ENCODE peak calls at places on chromosomes 2 and 18, in ten cellular contexts. P is tibial nerve, W is OCI-LY7, J is colonic mucosa, T is PC-3, A is GM23338, N is fibroblast of mammary gland, C is cardiac fibroblast, H is right cardiac atrium, X is tibial artery. U is an unnamed sample.

GRCh38 chr18:48061781-48062570 is 131.5 kb upstream of the SMAD2 start:
- DNase-seq in J (no peak), T (no peak), W (no peak), C (peak), P (no peak), H (no peak), N (peak), X (peak), A (no peak), U (no peak)

GRCh38 chr2:189175869-189176431 is 3.6 kb downstream of the COL5A2 start:
- DNase-seq in P (no peak), X (no peak), T (no peak), H (no peak), W (no peak), A (no peak), N (no peak), C (no peak), J (no peak), U (no peak)

GRCh38 chr18:54662986-54663385 is 71.9 kb downstream of the DYNAP start:
- DNase-seq in C (no peak), J (no peak), X (no peak), W (no peak), T (no peak), H (no peak), N (no peak), P (no peak), A (no peak), U (no peak)

GRCh38 chr2:149098722-149099121 is 60.2 kb downstream of the LYPD6B start:
- DNase-seq in T (peak), A (no peak), X (no peak), H (no peak), N (peak), C (no peak), J (no peak), W (no peak), P (no peak), U (no peak)

GRCh38 chr2:213834331-213834730 is 550.1 kb downstream of the SPAG16 start:
- DNase-seq in N (peak), C (peak), W (no peak), A (no peak), H (no peak), T (peak), J (no peak), X (no peak), P (no peak), U (no peak)

GRCh38 chr2:201413143-201413542 is 38.1 kb downstream of the TRAK2 start:
- DNase-seq in H (no peak), W (no peak), J (no peak), T (no peak), N (no peak), C (no peak), X (no peak), P (no peak), A (peak), U (no peak)

GRCh38 chr2:1940660-1941059 is 196.3 kb upstream of the PXDN start:
- DNase-seq in J (no peak), X (no peak), T (no peak), N (peak), A (no peak), H (peak), C (peak), P (no peak), W (no peak), U (no peak)

GRCh38 chr18:864872-865273 is 39.8 kb upstream of the ADCYAP1 start:
- DNase-seq in P (peak), T (peak), X (peak), C (peak), N (peak), A (peak), H (peak), W (peak), J (peak), U (peak)

GRCh38 chr2:163185160-163185559 is 346.6 kb upstream of the KCNH7 start:
- DNase-seq in C (no peak), X (no peak), W (no peak), T (no peak), N (no peak), P (no peak), J (no peak), H (no peak), A (no peak), U (no peak)

GRCh38 chr2:132849118-132849517 is 179.1 kb upstream of the LYPD1 start:
- DNase-seq in J (no peak), N (no peak), T (peak), H (no peak), W (no peak), C (peak), A (no peak), X (no peak), P (no peak), U (no peak)

GRCh38 chr2:127086800-127087737 is 19.9 kb downstream of the BIN1 start:
- DNase-seq in X (peak), H (peak), P (peak), J (no peak), A (peak), N (peak), C (peak), T (no peak), W (peak), U (no peak)

GRCh38 chr18:22709288-22710060 is 223.7 kb upstream of the RBBP8 start:
- DNase-seq in C (no peak), T (no peak), H (no peak), A (no peak), X (no peak), W (no peak), N (peak), P (no peak), J (no peak), U (no peak)

GRCh38 chr18:22713511-22713910 is 219.6 kb upstream of the RBBP8 start:
- DNase-seq in H (no peak), P (no peak), T (no peak), W (no peak), X (no peak), N (no peak), C (no peak), A (no peak), J (no peak), U (no peak)

GRCh38 chr18:22710628-22711380 is 222.3 kb upstream of the RBBP8 start:
- DNase-seq in C (peak), A (peak), X (peak), N (peak), T (peak), H (peak), W (no peak), J (peak), P (no peak), U (no peak)

DNA sequence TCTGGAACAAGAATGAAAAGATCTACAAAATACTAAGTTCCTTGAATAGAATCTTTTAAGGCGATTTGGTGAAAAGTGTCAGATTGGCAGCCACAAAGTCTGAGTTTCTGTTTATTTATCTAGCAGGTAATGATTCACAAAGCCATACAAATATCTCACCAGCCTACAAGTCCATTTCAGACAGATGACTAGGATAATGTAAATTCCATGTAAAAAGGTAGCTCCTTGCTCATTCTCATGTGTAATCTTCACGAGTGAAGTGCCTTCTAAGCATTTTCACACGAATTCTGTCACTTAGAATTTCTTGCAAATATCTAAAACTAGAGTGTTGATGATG is 221.8 kb upstream of the RBBP8 start:
- DNase-seq in W (no peak), N (no peak), H (no peak), C (peak), X (no peak), J (no peak), T (peak), A (no peak), P (no peak), U (no peak)
- H3K4me3 ChIP-seq in W (no peak), N (no peak), H (no peak), C (peak), X (peak), J (peak), T (peak), A (no peak), P (peak), U (no peak)

GRCh38 chr18:63099026-63099840 is 220.3 kb downstream of the BCL2 start:
- DNase-seq in J (no peak), T (no peak), C (no peak), X (no peak), W (no peak), N (no peak), H (no peak), P (no peak), A (no peak), U (no peak)
- H3K4me3 ChIP-seq in J (no peak), T (no peak), C (no peak), X (no peak), W (no peak), N (no peak), H (no peak), P (no peak), A (no peak), U (no peak)

GRCh38 chr2:176172007-176172747 is 15.1 kb downstream of the HOXD3 start:
- DNase-seq in C (no peak), P (no peak), T (no peak), J (no peak), N (no peak), A (peak), H (no peak), W (no peak), X (no peak), U (no peak)

GRCh38 chr2:176174850-176175728 is 13.4 kb upstream of the HOXD1 start:
- DNase-seq in W (no peak), T (no peak), C (no peak), P (no peak), A (peak), X (no peak), H (no peak), J (peak), N (no peak), U (peak)

GRCh38 chr2:176172748-176173586 is 15.5 kb upstream of the HOXD1 start:
- DNase-seq in P (no peak), H (no peak), N (no peak), A (no peak), X (no peak), C (no peak), J (no peak), T (no peak), W (no peak), U (no peak)

GRCh38 chr2:176174382-176174834 is 14.1 kb upstream of the HOXD1 start:
- DNase-seq in W (no peak), T (no peak), J (no peak), P (no peak), H (no peak), C (no peak), X (no peak), N (no peak), A (no peak), U (no peak)

GRCh38 chr2:176173679-176174381 is 14.6 kb upstream of the HOXD1 start:
- DNase-seq in X (no peak), H (no peak), W (no peak), T (no peak), A (no peak), J (no peak), P (no peak), N (no peak), C (no peak), U (no peak)
- H3K4me3 ChIP-seq in X (no peak), H (no peak), W (no peak), T (no peak), A (no peak), J (peak), P (no peak), N (no peak), C (no peak), U (no peak)

GRCh38 chr2:181165199-181165868 is 184.9 kb downstream of the UBE2E3 start:
- DNase-seq in T (no peak), H (no peak), X (no peak), N (no peak), J (no peak), C (no peak), P (no peak), W (no peak), A (no peak), U (peak)

GRCh38 chr2:181164699-181165098 is 184.3 kb downstream of the UBE2E3 start:
- DNase-seq in P (no peak), A (no peak), T (no peak), J (no peak), N (no peak), C (no peak), W (peak), X (no peak), H (no peak), U (peak)

GRCh38 chr2:181158453-181158852 is 178.0 kb downstream of the UBE2E3 start:
- DNase-seq in W (no peak), X (no peak), J (no peak), H (no peak), N (peak), C (no peak), T (no peak), A (no peak), P (no peak), U (no peak)

GRCh38 chr2:181163139-181163538 is 182.7 kb downstream of the UBE2E3 start:
- DNase-seq in C (no peak), N (no peak), T (no peak), P (no peak), A (no peak), J (no peak), W (no peak), X (no peak), H (no peak), U (no peak)

DNA sequence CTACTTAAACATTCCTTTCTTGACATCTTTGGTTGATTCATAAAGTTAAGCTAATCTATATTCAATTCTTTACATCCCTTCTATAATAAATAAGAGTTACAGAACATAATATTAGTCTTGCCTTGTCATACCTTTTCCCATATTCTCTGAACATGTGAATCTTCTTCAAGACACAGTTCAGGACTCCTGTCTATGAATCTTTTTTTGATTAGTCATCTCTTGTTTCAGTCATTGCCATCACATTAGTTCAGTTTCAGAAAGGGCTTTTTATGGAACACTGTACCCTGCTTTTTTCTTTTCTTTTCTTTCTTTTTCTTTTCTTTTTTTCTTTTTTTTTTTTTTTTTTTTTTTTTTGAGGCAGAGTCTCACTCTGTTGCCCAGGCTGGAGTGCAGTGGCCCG is 181.2 kb downstream of the UBE2E3 start:
- DNase-seq in T (no peak), W (no peak), X (no peak), H (no peak), P (no peak), A (no peak), J (no peak), N (no peak), C (no peak), U (no peak)
- H3K4me3 ChIP-seq in T (no peak), W (no peak), X (no peak), H (no peak), P (no peak), A (no peak), J (no peak), N (no peak), C (no peak), U (no peak)

GRCh38 chr2:43218221-43218549 is 8.2 kb downstream of the ZFP36L2 start:
- DNase-seq in X (no peak), P (peak), J (no peak), A (no peak), W (no peak), T (no peak), H (no peak), C (peak), N (peak), U (no peak)

GRCh38 chr2:43220229-43220981 is 6.0 kb downstream of the ZFP36L2 start:
- DNase-seq in A (no peak), W (peak), H (no peak), P (peak), T (peak), C (peak), X (no peak), N (peak), J (no peak), U (no peak)

GRCh38 chr2:43219383-43220228 is 6.8 kb downstream of the ZFP36L2 start:
- DNase-seq in W (peak), H (peak), X (peak), C (peak), N (peak), T (peak), P (peak), J (peak), A (peak), U (peak)

GRCh38 chr2:43217228-43218220 is 8.9 kb downstream of the ZFP36L2 start:
- DNase-seq in C (no peak), T (no peak), N (no peak), H (no peak), X (no peak), W (peak), P (no peak), A (peak), J (peak), U (no peak)

DNA sequence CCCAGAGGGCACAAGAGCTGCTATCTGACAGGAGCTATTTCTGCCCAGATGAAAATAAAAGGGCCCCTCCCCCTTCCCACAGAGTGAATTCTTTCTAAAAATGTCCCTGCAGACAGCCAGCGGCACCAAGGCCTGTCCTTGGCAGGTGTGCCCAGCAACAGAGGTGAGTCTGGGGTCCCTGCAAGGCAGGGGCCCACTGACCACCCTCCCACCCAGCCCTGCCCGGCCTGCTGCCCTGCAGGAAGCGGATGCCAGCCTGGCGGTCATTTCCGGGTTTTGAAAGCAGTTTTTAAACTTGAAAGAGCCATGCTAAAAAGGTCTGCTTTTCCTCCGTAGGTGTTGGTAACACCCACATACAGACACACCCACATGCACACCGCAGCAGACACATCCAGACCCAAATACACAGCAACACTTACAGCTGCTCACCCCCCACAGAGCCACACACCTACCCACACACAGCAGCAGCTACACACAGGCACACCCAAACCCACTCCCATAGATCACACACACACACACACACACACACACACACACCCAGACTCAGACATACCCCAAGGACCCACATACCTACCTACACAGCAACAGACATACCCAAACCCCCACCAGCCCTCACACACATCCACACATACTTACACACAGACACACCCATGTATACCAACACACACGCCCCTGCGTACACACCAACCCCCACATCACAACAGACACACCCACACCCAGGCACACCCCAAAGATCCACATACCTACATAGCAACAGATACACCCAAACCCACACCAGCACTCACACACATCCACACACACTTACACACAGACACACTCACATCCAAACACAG is 7.6 kb downstream of the ZFP36L2 start:
- DNase-seq in X (peak), H (peak), A (peak), C (peak), P (peak), N (peak), W (peak), T (peak), J (peak), U (peak)
- H3K4me3 ChIP-seq in X (peak), H (no peak), A (peak), C (no peak), P (peak), N (peak), W (peak), T (peak), J (peak), U (peak)

GRCh38 chr2:216485237-216485636 is 13.4 kb upstream of the RPL37A start:
- DNase-seq in W (no peak), J (no peak), C (no peak), H (no peak), N (no peak), A (no peak), P (no peak), T (no peak), X (no peak), U (no peak)
- H3K4me3 ChIP-seq in W (no peak), J (no peak), C (no peak), H (no peak), N (no peak), A (no peak), P (no peak), T (no peak), X (no peak), U (no peak)

DNA sequence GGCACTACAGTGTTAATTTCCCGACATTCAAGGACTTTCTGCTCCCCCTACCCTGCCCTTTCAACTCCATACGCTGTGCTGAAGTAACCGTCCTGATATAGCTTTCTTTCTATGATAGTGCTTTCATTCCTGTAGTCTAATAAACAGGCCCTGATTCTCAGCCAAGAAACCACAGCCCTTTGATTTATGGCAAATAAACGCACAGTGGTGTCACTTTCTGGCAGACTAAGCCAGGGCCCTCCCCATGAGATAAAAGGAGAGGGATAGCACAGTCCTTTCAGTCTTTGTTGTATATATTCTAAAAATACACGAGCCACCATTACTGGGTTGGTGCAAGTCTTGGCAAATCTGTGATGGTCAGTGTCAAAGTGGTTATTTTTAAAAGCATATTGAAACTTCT is 291.2 kb downstream of the ALPK2 start:
- DNase-seq in C (no peak), A (no peak), N (peak), W (no peak), H (no peak), T (no peak), J (peak), X (no peak), P (no peak), U (no peak)
- H3K4me3 ChIP-seq in C (no peak), A (no peak), N (no peak), W (no peak), H (no peak), T (no peak), J (no peak), X (no peak), P (no peak), U (no peak)

DNA sequence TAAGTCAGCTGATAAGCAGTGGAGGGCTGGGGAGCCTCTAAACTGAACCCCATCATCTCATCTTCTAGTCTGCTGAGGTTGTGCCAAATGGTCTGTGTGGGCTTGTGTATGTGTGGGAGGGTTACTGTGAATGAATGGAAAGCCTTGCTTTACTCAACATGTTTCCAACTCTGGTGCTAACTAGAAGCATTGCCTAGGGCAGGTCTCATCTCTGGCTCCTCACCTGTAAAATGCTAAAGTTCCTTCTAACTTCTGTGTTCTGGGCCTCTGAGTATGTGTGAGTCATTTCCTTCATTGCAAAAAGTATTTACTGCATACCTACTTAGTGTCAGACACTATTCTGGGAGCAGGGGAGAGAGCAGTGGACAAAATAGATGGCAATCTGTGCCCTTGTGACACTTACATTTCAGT is 1.3 kb downstream of the LIPG start:
- DNase-seq in H (no peak), T (peak), A (no peak), C (peak), J (no peak), P (no peak), N (peak), W (no peak), X (no peak), U (no peak)
- H3K4me3 ChIP-seq in H (no peak), T (peak), A (peak), C (peak), J (peak), P (no peak), N (peak), W (no peak), X (no peak), U (peak)

U was measured in GM12864.